ENCODE peak calls at places on chromosome 5, in nine cellular contexts. C, L, N, S, K, H, G, M and R are unnamed samples.

GRCh38 chr5:170225326-170226137 is 7.3 kb upstream of the C5orf58 start:
- DNase-seq in M (peak; percentile 91), N (peak; percentile 75), C (peak; percentile 36), L (no peak), K (peak; percentile 57), S (peak; percentile 67), H (peak; percentile 66), G (peak; percentile 81), R (peak; percentile 70)

GRCh38 chr5:94793113-94793815 is 174.8 kb downstream of the SLF1 start:
- DNase-seq in L (no peak), C (no peak), S (no peak), M (peak; percentile 46), G (no peak), K (no peak), N (no peak), H (peak; percentile 4), R (no peak)

GRCh38 chr5:148523139-148523538 is 131.2 kb downstream of the HTR4 start:
- DNase-seq in S (no peak), M (no peak), H (no peak), C (no peak), G (no peak), L (no peak), N (no peak), K (no peak), R (no peak)

GRCh38 chr5:138686668-138687067 is 66.6 kb upstream of the CTNNA1 start:
- DNase-seq in N (no peak), H (no peak), C (no peak), S (no peak), M (no peak), L (no peak), K (no peak), G (no peak), R (no peak)

GRCh38 chr5:62578540-62578939 is at the start of gene LRRC70:
- DNase-seq in M (no peak), G (no peak), C (no peak), N (no peak), H (no peak), K (no peak), L (no peak), S (no peak), R (no peak)

GRCh38 chr5:140219068-140219971 is 44.3 kb downstream of the CYSTM1 start:
- DNase-seq in M (no peak), H (no peak), C (no peak), N (no peak), S (no peak), L (no peak), G (no peak), K (no peak), R (no peak)

GRCh38 chr5:17896605-17897004 is 262.3 kb downstream of the TAF11L14 start:
- DNase-seq in C (no peak), M (no peak), L (no peak), H (no peak), N (no peak), S (no peak), K (no peak), G (no peak), R (no peak)

GRCh38 chr5:67047180-67047579 is 149.4 kb downstream of the CD180 start:
- DNase-seq in C (no peak), M (no peak), N (no peak), L (no peak), G (no peak), K (peak; percentile 9), H (no peak), S (no peak), R (peak; percentile 66)

GRCh38 chr5:169157064-169157463 is 143.9 kb downstream of the SLIT3 start:
- DNase-seq in H (no peak), L (no peak), K (no peak), N (no peak), G (no peak), C (no peak), M (no peak), S (no peak), R (no peak)

GRCh38 chr5:174828786-174829510 is 104.6 kb downstream of the MSX2 start:
- DNase-seq in G (no peak), S (no peak), N (no peak), K (no peak), C (no peak), H (no peak), L (no peak), M (no peak), R (no peak)

GRCh38 chr5:146560205-146560812 is 44.3 kb upstream of the GPR151 start:
- DNase-seq in H (no peak), C (no peak), S (no peak), G (no peak), L (no peak), K (peak; percentile 5), M (no peak), N (no peak), R (no peak)